ENCODE peak calls at places on chromosomes 3 and 15, in seven cellular contexts. F is fibroblast of lung, X is iPS-NIHi11, Q is GM04504, H is prostate gland, N is right cardiac atrium, I is nucleus accumbens. Z is an unnamed sample.

GRCh38 chr3:66140763-66141372 is 79.9 kb upstream of the SLC25A26 start:
- DNase-seq in F (peak), X (no peak), Q (no peak), H (no peak), N (no peak), I (no peak), Z (no peak)

GRCh38 chr3:109910772-109911171 is 573.4 kb upstream of the DPPA4 start:
- DNase-seq in F (no peak), X (no peak), Q (no peak), H (no peak), N (no peak), I (no peak), Z (no peak)

GRCh38 chr15:100340721-100341661 is 784 bp downstream of the ADAMTS17 start:
- DNase-seq in F (no peak), X (peak), Q (no peak), H (no peak), N (peak), I (no peak), Z (no peak)

GRCh38 chr3:31043184-31043819 is 148.8 kb upstream of the GADL1 start:
- DNase-seq in F (no peak), X (no peak), Q (no peak), H (no peak), N (no peak), I (no peak), Z (peak)

GRCh38 chr15:34818531-34818930 is 23.2 kb upstream of the ACTC1 start:
- DNase-seq in F (peak), X (no peak), Q (peak), H (no peak), N (no peak), I (no peak), Z (peak)

GRCh38 chr3:42442640-42443039 is 32.2 kb upstream of the LYZL4 start:
- DNase-seq in F (no peak), X (no peak), Q (no peak), H (no peak), N (no peak), I (no peak), Z (no peak)

GRCh38 chr15:91348812-91349500 is 248.9 kb downstream of the SV2B start:
- DNase-seq in F (peak), X (no peak), Q (no peak), H (no peak), N (no peak), I (no peak), Z (no peak)

GRCh38 chr3:111936967-111937366 is 41.9 kb upstream of the ABHD10 start:
- DNase-seq in F (peak), X (no peak), Q (no peak), H (no peak), N (no peak), I (no peak), Z (peak)

GRCh38 chr15:84034831-84035753 is 200.5 kb upstream of the GOLGA6L4 start:
- DNase-seq in F (peak), X (peak), Q (no peak), H (no peak), N (no peak), I (no peak), Z (peak)

GRCh38 chr3:15460891-15461524 is 33.6 kb downstream of the EAF1 start:
- DNase-seq in F (no peak), X (no peak), Q (no peak), H (no peak), N (no peak), I (no peak), Z (no peak)

GRCh38 chr3:150110097-150110496 is 139.4 kb upstream of the PFN2 start:
- DNase-seq in F (no peak), X (no peak), Q (no peak), H (no peak), N (no peak), I (no peak), Z (no peak)

GRCh38 chr3:129688310-129688895 is 81.9 kb upstream of the PLXND1 start:
- DNase-seq in F (peak), X (peak), Q (peak), H (peak), N (peak), I (peak), Z (peak)

GRCh38 chr3:27134165-27134796 is 234.9 kb downstream of the NEK10 start:
- DNase-seq in F (peak), X (peak), Q (peak), H (peak), N (peak), I (peak), Z (peak)

Z was measured in fibroblast of villous mesenchyme.